ENCODE peak calls at places on chromosome 21, in eight cellular contexts. Y, C, K, B, X, J, Z and Q are unnamed samples.

GRCh38 chr21:44614161-44614631 is 2.3 kb downstream of the KRTAP10-8 start:
- DNase-seq in Y (no peak), C (no peak), K (no peak), B (no peak), X (no peak), J (peak; percentile 40), Z (no peak), Q (no peak)

GRCh38 chr21:15301736-15302135 is 236.9 kb upstream of the NRIP1 start:
- DNase-seq in Y (no peak), C (no peak), K (no peak), B (peak; percentile 2), X (no peak), J (no peak), Z (peak; percentile 77), Q (no peak)

GRCh38 chr21:41627428-41627827 is 119.5 kb upstream of the TMPRSS2 start:
- DNase-seq in Y (no peak), C (no peak), K (no peak), B (no peak), X (no peak), J (no peak), Z (peak; percentile 64), Q (no peak)

GRCh38 chr21:14405225-14405624 is 22.3 kb upstream of the HSPA13 start:
- DNase-seq in Y (no peak), C (no peak), K (no peak), B (no peak), X (no peak), J (no peak), Z (no peak), Q (no peak)

GRCh38 chr21:45910548-45911221 is 70.9 kb upstream of the COL6A1 start:
- DNase-seq in Y (no peak), C (no peak), K (no peak), B (no peak), X (no peak), J (no peak), Z (no peak), Q (no peak)

GRCh38 chr21:30138483-30138882 is 28.1 kb downstream of the CLDN17 start:
- DNase-seq in Y (no peak), C (no peak), K (no peak), B (no peak), X (no peak), J (no peak), Z (no peak), Q (no peak)

GRCh38 chr21:32565856-32566465 is 19.4 kb downstream of the TCP10L start:
- DNase-seq in Y (no peak), C (no peak), K (no peak), B (no peak), X (no peak), J (no peak), Z (no peak), Q (no peak)

GRCh38 chr21:46008893-46009635 is 27.5 kb downstream of the COL6A1 start:
- DNase-seq in Y (no peak), C (no peak), K (no peak), B (no peak), X (no peak), J (peak; percentile 72), Z (no peak), Q (no peak)

GRCh38 chr21:16192900-16193299 is 463.1 kb downstream of the USP25 start:
- DNase-seq in Y (no peak), C (no peak), K (no peak), B (no peak), X (no peak), J (no peak), Z (peak; percentile 95), Q (no peak)

GRCh38 chr21:38623552-38623951 is 125.3 kb upstream of the ERG start:
- DNase-seq in Y (no peak), C (no peak), K (no peak), B (no peak), X (no peak), J (no peak), Z (no peak), Q (no peak)

GRCh38 chr21:38622827-38623209 is 124.5 kb upstream of the ERG start:
- DNase-seq in Y (no peak), C (no peak), K (no peak), B (no peak), X (no peak), J (no peak), Z (no peak), Q (no peak)

GRCh38 chr21:38628426-38628825 is 130.1 kb upstream of the ERG start:
- DNase-seq in Y (no peak), C (no peak), K (no peak), B (peak; percentile 2), X (peak; percentile 25), J (no peak), Z (no peak), Q (no peak)

GRCh38 chr21:38625000-38625399 is 126.7 kb upstream of the ERG start:
- DNase-seq in Y (no peak), C (no peak), K (no peak), B (no peak), X (no peak), J (no peak), Z (no peak), Q (no peak)

GRCh38 chr21:38626311-38626710 is 128.0 kb upstream of the ERG start:
- DNase-seq in Y (no peak), C (no peak), K (no peak), B (no peak), X (no peak), J (no peak), Z (no peak), Q (no peak)
- TF ChIP-seq CTCF in Y (no peak), C (no peak), K (no peak), B (no peak), X (no peak), J (no peak), Z (no peak), Q (no peak)

GRCh38 chr21:35674895-35675470 is 385.3 kb downstream of the SETD4 start:
- DNase-seq in Y (no peak), C (no peak), K (no peak), B (no peak), X (no peak), J (peak; percentile 37), Z (no peak), Q (no peak)

GRCh38 chr21:35672313-35672712 is 388.0 kb downstream of the SETD4 start:
- DNase-seq in Y (no peak), C (no peak), K (no peak), B (no peak), X (no peak), J (peak; percentile 60), Z (no peak), Q (no peak)

GRCh38 chr21:35678393-35678792 is 381.9 kb downstream of the SETD4 start:
- DNase-seq in Y (no peak), C (no peak), K (no peak), B (no peak), X (no peak), J (no peak), Z (no peak), Q (no peak)

GRCh38 chr21:35674272-35674671 is 386.1 kb downstream of the SETD4 start:
- DNase-seq in Y (no peak), C (no peak), K (no peak), B (no peak), X (no peak), J (no peak), Z (no peak), Q (no peak)

GRCh38 chr21:35677298-35677841 is 383.0 kb downstream of the SETD4 start:
- DNase-seq in Y (no peak), C (no peak), K (no peak), B (peak; percentile 8), X (no peak), J (peak; percentile 69), Z (no peak), Q (no peak)
- TF ChIP-seq CTCF in Y (no peak), C (no peak), K (no peak), B (no peak), X (no peak), J (no peak), Z (no peak), Q (no peak)

GRCh38 chr21:42782723-42783247 is 96.6 kb downstream of the WDR4 start:
- DNase-seq in Y (no peak), C (no peak), K (no peak), B (no peak), X (no peak), J (no peak), Z (no peak), Q (no peak)

GRCh38 chr21:42779431-42779861 is 99.9 kb downstream of the WDR4 start:
- DNase-seq in Y (no peak), C (no peak), K (no peak), B (no peak), X (no peak), J (no peak), Z (no peak), Q (no peak)

GRCh38 chr21:42781981-42782722 is 97.2 kb downstream of the WDR4 start:
- DNase-seq in Y (no peak), C (no peak), K (no peak), B (no peak), X (no peak), J (no peak), Z (no peak), Q (no peak)

GRCh38 chr21:42784276-42784675 is 95.1 kb downstream of the WDR4 start:
- DNase-seq in Y (no peak), C (no peak), K (no peak), B (no peak), X (no peak), J (no peak), Z (no peak), Q (no peak)

DNA sequence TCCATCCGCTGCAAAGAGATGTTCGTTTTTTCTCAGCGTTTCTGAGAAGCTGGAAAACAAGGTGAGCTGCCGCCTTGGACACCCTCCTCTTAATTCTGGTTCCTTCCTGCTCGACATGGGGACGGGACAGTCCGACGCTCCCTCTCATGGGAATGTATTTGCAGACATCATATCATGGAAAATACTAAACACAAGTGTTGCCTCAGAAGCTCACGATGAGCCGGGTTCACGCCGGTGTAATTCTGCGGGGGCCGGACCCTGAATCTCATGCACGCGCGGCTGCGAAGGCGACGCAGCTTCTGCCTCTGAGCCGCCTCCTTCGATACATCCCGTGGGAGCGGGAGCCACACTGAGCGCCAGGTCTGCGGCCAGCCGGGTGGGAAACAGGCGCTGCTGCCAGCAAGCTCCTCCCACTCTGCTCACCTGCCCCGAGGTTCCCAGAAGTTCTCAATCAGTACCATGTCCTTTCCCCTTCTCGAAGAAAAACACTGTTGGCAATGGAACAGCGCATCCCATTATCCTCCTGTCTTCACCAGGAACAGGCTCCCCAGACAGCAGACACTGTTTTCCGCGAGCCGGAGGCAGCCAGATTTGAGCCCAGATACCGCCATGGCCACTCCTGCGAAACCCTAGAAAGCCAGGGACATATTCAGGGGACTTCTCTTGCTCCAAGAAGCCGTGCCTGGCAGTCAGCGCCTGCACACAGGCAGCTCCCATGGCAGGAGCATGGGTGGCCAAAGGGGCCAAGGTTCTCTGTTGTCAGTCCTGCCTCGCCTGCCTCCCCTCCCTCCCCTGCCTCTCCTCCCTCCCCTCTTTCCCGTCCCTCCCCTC is 98.0 kb downstream of the WDR4 start:
- DNase-seq in Y (no peak), C (no peak), K (peak; percentile 29), B (peak; percentile 32), X (peak; percentile 61), J (no peak), Z (peak; percentile 44), Q (peak; percentile 66)
- TF ChIP-seq CTCF in Y (no peak), C (no peak), K (no peak), B (peak; percentile 60), X (no peak), J (no peak), Z (peak; percentile 20), Q (no peak)

DNA sequence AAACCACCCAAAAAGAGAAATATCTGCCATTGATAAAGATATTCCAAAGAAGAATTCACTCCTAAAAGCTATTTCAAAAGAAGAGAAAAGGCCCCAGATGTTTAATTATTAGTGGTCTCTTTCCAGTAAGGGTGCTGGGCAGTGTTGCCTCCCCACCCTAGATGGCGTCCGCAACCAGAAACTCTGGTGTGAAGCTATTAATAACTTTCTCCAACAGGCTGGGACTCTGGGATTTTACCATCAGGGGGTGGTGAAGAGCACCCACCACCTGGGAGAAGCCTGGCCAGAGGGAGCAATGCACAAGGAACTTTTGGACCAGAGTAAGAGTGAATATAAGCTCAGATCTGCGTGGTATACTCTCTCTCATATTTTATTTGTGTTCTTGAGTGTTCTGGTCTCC is 115.4 kb upstream of the TIAM1 start:
- DNase-seq in Y (peak; percentile 27), C (no peak), K (no peak), B (no peak), X (no peak), J (no peak), Z (no peak), Q (no peak)
- TF ChIP-seq CTCF in Y (peak; percentile 70), C (no peak), K (no peak), B (no peak), X (no peak), J (no peak), Z (no peak), Q (no peak)